ENCODE peak calls at places on chromosomes 7 and 10, in six cellular contexts. R is MG63, S is heart right ventricle, P is GM04503, Y is tibial nerve, W is fibroblast of mammary gland. K is an unnamed sample.

GRCh38 chr7:136146925-136147324 is 169.8 kb upstream of the MTPN start:
- DNase-seq in R (no peak), W (no peak), S (no peak), Y (no peak), P (no peak), K (no peak)

GRCh38 chr10:34091796-34092195 is 723.3 kb downstream of the PARD3 start:
- DNase-seq in W (no peak), P (no peak), R (no peak), S (no peak), Y (no peak), K (no peak)

GRCh38 chr10:124177180-124177518 is 83.8 kb upstream of the CHST15 start:
- DNase-seq in W (no peak), R (no peak), P (no peak), S (no peak), Y (no peak), K (no peak)

GRCh38 chr10:101629781-101630419 is 41.8 kb downstream of the DPCD start:
- DNase-seq in W (no peak), Y (no peak), R (no peak), P (no peak), S (peak), K (peak)

GRCh38 chr7:4179616-4180380 is 502.3 kb upstream of the FOXK1 start:
- DNase-seq in R (no peak), Y (no peak), P (no peak), W (no peak), S (no peak), K (no peak)

GRCh38 chr10:64515975-64516699 is 994.9 kb downstream of the REEP3 start:
- DNase-seq in W (no peak), P (no peak), S (no peak), R (no peak), Y (no peak), K (no peak)

GRCh38 chr10:47035447-47036337 is 124.5 kb downstream of the PTPN20 start:
- DNase-seq in W (no peak), Y (no peak), R (no peak), S (no peak), P (no peak), K (no peak)

GRCh38 chr10:110399163-110400094 is 94.7 kb upstream of the SMNDC1 start:
- DNase-seq in R (peak), S (no peak), P (peak), W (peak), Y (no peak), K (peak)

GRCh38 chr7:101390901-101391301 is 28.2 kb downstream of the COL26A1 start:
- DNase-seq in R (no peak), P (no peak), S (peak), Y (peak), W (peak), K (peak)

GRCh38 chr7:20786779-20787651 is at the start of gene SP8:
- DNase-seq in Y (no peak), S (peak), P (no peak), W (peak), R (peak), K (no peak)

GRCh38 chr10:84191106-84191505 is 3.2 kb upstream of the CDHR1 start:
- DNase-seq in R (no peak), P (no peak), Y (no peak), W (no peak), S (no peak), K (no peak)

GRCh38 chr7:151309306-151309705 is 32.3 kb upstream of the NUB1 start:
- DNase-seq in S (no peak), W (peak), Y (no peak), P (peak), R (no peak), K (peak)

GRCh38 chr7:278081-278480 is 11.9 kb upstream of the FOXL3 start:
- DNase-seq in W (no peak), S (no peak), Y (no peak), R (no peak), P (no peak), K (no peak)

GRCh38 chr10:77511498-77512218 is 126.0 kb downstream of the KCNMA1 start:
- DNase-seq in Y (no peak), W (no peak), P (no peak), S (no peak), R (no peak), K (no peak)

GRCh38 chr7:50339990-50340500 is 35.5 kb downstream of the IKZF1 start:
- DNase-seq in W (no peak), S (no peak), Y (no peak), P (no peak), R (no peak), K (no peak)

GRCh38 chr7:135833642-135834041 is 85.0 kb upstream of the FAM180A start:
- DNase-seq in P (no peak), Y (no peak), W (no peak), R (no peak), S (no peak), K (no peak)

GRCh38 chr7:11297764-11298163 is 324.1 kb downstream of the PHF14 start:
- DNase-seq in S (no peak), W (no peak), Y (no peak), P (peak), R (no peak), K (no peak)

GRCh38 chr10:125953778-125954385 is 57.5 kb downstream of the FANK1 start:
- DNase-seq in S (no peak), R (no peak), W (no peak), P (no peak), Y (no peak), K (no peak)